ENCODE peak calls at places on chromosomes 13 and 19, in eight cellular contexts. One of them, this sample, is unnamed.

GRCh38 chr19:50779504-50780457 is 9.5 kb downstream of the GPR32 start:
- DNase-seq in dorsolateral prefrontal cortex: no peak
- DNase-seq in CD8-positive, alpha-beta T cell: no peak
- DNase-seq in heart left ventricle: no peak
- DNase-seq in astrocyte of the spinal cord: no peak
- DNase-seq in GM20000: no peak
- DNase-seq in cardiac fibroblast: no peak
- DNase-seq in endodermal cell: no peak
- DNase-seq in this sample: peak; percentile 20

GRCh38 chr13:30367296-30367695 is 55.0 kb upstream of the UBE2L5 start:
- DNase-seq in cardiac fibroblast: no peak
- DNase-seq in endodermal cell: no peak
- DNase-seq in GM20000: no peak
- DNase-seq in dorsolateral prefrontal cortex: no peak
- DNase-seq in CD8-positive, alpha-beta T cell: no peak
- DNase-seq in heart left ventricle: no peak
- DNase-seq in astrocyte of the spinal cord: no peak
- DNase-seq in this sample: no peak

GRCh38 chr19:16070366-16070990 is 5.8 kb upstream of the TPM4 start:
- DNase-seq in heart left ventricle: peak; percentile 59
- DNase-seq in endodermal cell: peak; percentile 37
- DNase-seq in dorsolateral prefrontal cortex: no peak
- DNase-seq in GM20000: peak; percentile 86
- DNase-seq in astrocyte of the spinal cord: no peak
- DNase-seq in cardiac fibroblast: no peak
- DNase-seq in CD8-positive, alpha-beta T cell: peak; percentile 90
- DNase-seq in this sample: peak; percentile 84

GRCh38 chr19:35908010-35908441 is at the start of gene TYROBP:
- DNase-seq in astrocyte of the spinal cord: no peak
- DNase-seq in heart left ventricle: peak; percentile 50
- DNase-seq in CD8-positive, alpha-beta T cell: no peak
- DNase-seq in GM20000: peak; percentile 9
- DNase-seq in dorsolateral prefrontal cortex: no peak
- DNase-seq in cardiac fibroblast: no peak
- DNase-seq in endodermal cell: no peak
- DNase-seq in this sample: peak; percentile 4

GRCh38 chr13:24613128-24613527 is 67.1 kb upstream of the ATP12A start:
- DNase-seq in CD8-positive, alpha-beta T cell: no peak
- DNase-seq in heart left ventricle: no peak
- DNase-seq in astrocyte of the spinal cord: no peak
- DNase-seq in cardiac fibroblast: no peak
- DNase-seq in dorsolateral prefrontal cortex: no peak
- DNase-seq in GM20000: no peak
- DNase-seq in endodermal cell: no peak
- DNase-seq in this sample: no peak

GRCh38 chr19:2208975-2209374 is 27.2 kb downstream of the PLEKHJ1 start:
- DNase-seq in GM20000: no peak
- DNase-seq in astrocyte of the spinal cord: no peak
- DNase-seq in heart left ventricle: no peak
- DNase-seq in cardiac fibroblast: no peak
- DNase-seq in endodermal cell: no peak
- DNase-seq in CD8-positive, alpha-beta T cell: no peak
- DNase-seq in dorsolateral prefrontal cortex: no peak
- DNase-seq in this sample: no peak

GRCh38 chr19:14369399-14370168 is 11.7 kb upstream of the ADGRE5 start:
- DNase-seq in GM20000: peak; percentile 40
- DNase-seq in cardiac fibroblast: peak; percentile 30
- DNase-seq in CD8-positive, alpha-beta T cell: peak; percentile 75
- DNase-seq in astrocyte of the spinal cord: peak; percentile 25
- DNase-seq in dorsolateral prefrontal cortex: no peak
- DNase-seq in endodermal cell: no peak
- DNase-seq in heart left ventricle: peak; percentile 49
- DNase-seq in this sample: peak; percentile 42

GRCh38 chr13:59750860-59751259 is 412.9 kb downstream of the DIAPH3 start:
- DNase-seq in cardiac fibroblast: peak; percentile 58
- DNase-seq in heart left ventricle: no peak
- DNase-seq in astrocyte of the spinal cord: peak; percentile 82
- DNase-seq in GM20000: no peak
- DNase-seq in endodermal cell: peak; percentile 86
- DNase-seq in dorsolateral prefrontal cortex: peak; percentile 71
- DNase-seq in CD8-positive, alpha-beta T cell: no peak
- DNase-seq in this sample: no peak

GRCh38 chr13:83780201-83780600 is 102.1 kb downstream of the SLITRK1 start:
- DNase-seq in cardiac fibroblast: peak; percentile 45
- DNase-seq in astrocyte of the spinal cord: peak; percentile 16
- DNase-seq in dorsolateral prefrontal cortex: no peak
- DNase-seq in heart left ventricle: no peak
- DNase-seq in GM20000: peak; percentile 2
- DNase-seq in endodermal cell: peak; percentile 64
- DNase-seq in CD8-positive, alpha-beta T cell: no peak
- DNase-seq in this sample: no peak

GRCh38 chr19:33715462-33715861 is 81.2 kb upstream of the KCTD15 start:
- DNase-seq in dorsolateral prefrontal cortex: no peak
- DNase-seq in CD8-positive, alpha-beta T cell: no peak
- DNase-seq in heart left ventricle: no peak
- DNase-seq in endodermal cell: peak; percentile 68
- DNase-seq in cardiac fibroblast: no peak
- DNase-seq in astrocyte of the spinal cord: no peak
- DNase-seq in GM20000: no peak
- DNase-seq in this sample: no peak

GRCh38 chr13:83716121-83716520 is 166.2 kb downstream of the SLITRK1 start:
- DNase-seq in CD8-positive, alpha-beta T cell: no peak
- DNase-seq in cardiac fibroblast: no peak
- DNase-seq in astrocyte of the spinal cord: peak; percentile 52
- DNase-seq in heart left ventricle: no peak
- DNase-seq in GM20000: no peak
- DNase-seq in dorsolateral prefrontal cortex: no peak
- DNase-seq in endodermal cell: no peak
- DNase-seq in this sample: no peak

GRCh38 chr19:16098416-16098768 is 13.3 kb upstream of the RAB8A start:
- DNase-seq in CD8-positive, alpha-beta T cell: no peak
- DNase-seq in GM20000: no peak
- DNase-seq in astrocyte of the spinal cord: no peak
- DNase-seq in endodermal cell: no peak
- DNase-seq in heart left ventricle: no peak
- DNase-seq in dorsolateral prefrontal cortex: no peak
- DNase-seq in cardiac fibroblast: no peak
- DNase-seq in this sample: no peak

GRCh38 chr13:109204252-109204651 is 574.8 kb downstream of the MYO16 start:
- DNase-seq in astrocyte of the spinal cord: no peak
- DNase-seq in cardiac fibroblast: peak; percentile 30
- DNase-seq in GM20000: no peak
- DNase-seq in heart left ventricle: no peak
- DNase-seq in CD8-positive, alpha-beta T cell: no peak
- DNase-seq in dorsolateral prefrontal cortex: no peak
- DNase-seq in endodermal cell: no peak
- DNase-seq in this sample: no peak

GRCh38 chr19:13979686-13980085 is 26.4 kb downstream of the RFX1 start:
- DNase-seq in cardiac fibroblast: no peak
- DNase-seq in astrocyte of the spinal cord: no peak
- DNase-seq in GM20000: no peak
- DNase-seq in heart left ventricle: no peak
- DNase-seq in CD8-positive, alpha-beta T cell: no peak
- DNase-seq in dorsolateral prefrontal cortex: no peak
- DNase-seq in endodermal cell: no peak
- DNase-seq in this sample: no peak

GRCh38 chr13:89584058-89584457 is 1763.4 kb upstream of the MIR17HG start:
- DNase-seq in cardiac fibroblast: no peak
- DNase-seq in heart left ventricle: no peak
- DNase-seq in endodermal cell: no peak
- DNase-seq in astrocyte of the spinal cord: peak; percentile 25
- DNase-seq in dorsolateral prefrontal cortex: no peak
- DNase-seq in GM20000: no peak
- DNase-seq in CD8-positive, alpha-beta T cell: no peak
- DNase-seq in this sample: no peak

GRCh38 chr13:110422913-110423688 is 116.0 kb downstream of the COL4A2 start:
- DNase-seq in GM20000: no peak
- DNase-seq in endodermal cell: no peak
- DNase-seq in astrocyte of the spinal cord: no peak
- DNase-seq in heart left ventricle: no peak
- DNase-seq in CD8-positive, alpha-beta T cell: no peak
- DNase-seq in dorsolateral prefrontal cortex: no peak
- DNase-seq in cardiac fibroblast: peak; percentile 84
- DNase-seq in this sample: no peak

DNA sequence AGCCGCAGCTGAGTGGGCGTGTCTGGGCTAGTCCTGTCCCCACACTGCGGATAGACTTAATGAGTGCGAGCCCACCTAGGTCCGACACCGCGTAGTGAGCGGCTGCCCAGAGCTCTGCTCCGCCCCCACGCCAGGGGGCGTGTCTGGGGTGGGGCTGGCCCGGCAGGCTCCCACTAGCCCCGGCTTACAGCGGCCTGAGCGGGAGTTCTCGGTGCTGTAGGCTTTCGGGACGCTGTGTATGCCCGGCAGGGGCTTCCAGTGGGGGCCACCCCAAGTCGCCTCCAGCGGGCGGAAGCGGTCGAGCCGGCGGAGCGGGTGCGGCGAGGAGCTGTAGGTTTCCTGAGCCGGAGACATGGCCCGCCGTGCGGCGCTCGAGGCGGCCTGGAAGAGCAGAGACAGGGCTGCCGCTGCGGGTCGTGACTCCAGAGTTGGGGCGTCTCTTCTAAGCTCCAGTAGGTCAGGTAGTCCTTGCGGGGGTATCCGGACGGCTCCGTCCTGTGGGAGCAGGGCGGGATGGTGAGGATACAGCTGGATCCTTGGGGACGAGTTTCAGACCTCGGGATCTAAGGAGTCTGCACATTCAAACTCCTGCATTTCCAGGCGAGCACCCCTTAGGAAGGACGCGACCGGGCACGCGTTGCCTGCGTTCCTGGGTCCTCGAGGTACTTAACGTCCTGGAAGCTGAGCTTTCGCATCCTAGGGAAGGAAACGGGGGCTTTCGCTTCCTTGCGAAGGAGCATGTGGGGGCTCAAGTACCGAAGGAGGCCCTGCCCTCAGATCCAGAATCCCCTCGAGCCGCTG is 1.2 kb downstream of the CGB7 start:
- DNase-seq in astrocyte of the spinal cord: peak; percentile 51
- DNase-seq in CD8-positive, alpha-beta T cell: peak; percentile 72
- DNase-seq in heart left ventricle: peak; percentile 61
- DNase-seq in GM20000: peak; percentile 89
- DNase-seq in cardiac fibroblast: peak; percentile 38
- DNase-seq in endodermal cell: peak; percentile 89
- DNase-seq in dorsolateral prefrontal cortex: no peak
- DNase-seq in this sample: peak; percentile 90
- TF ChIP-seq CTCF in astrocyte of the spinal cord: peak; percentile 39
- TF ChIP-seq CTCF in CD8-positive, alpha-beta T cell: no peak
- TF ChIP-seq CTCF in heart left ventricle: peak; percentile 37
- TF ChIP-seq CTCF in GM20000: no peak
- TF ChIP-seq CTCF in cardiac fibroblast: peak; percentile 19
- TF ChIP-seq CTCF in endodermal cell: peak; percentile 50
- TF ChIP-seq CTCF in dorsolateral prefrontal cortex: peak; percentile 31
- TF ChIP-seq CTCF in this sample: peak; percentile 14

DNA sequence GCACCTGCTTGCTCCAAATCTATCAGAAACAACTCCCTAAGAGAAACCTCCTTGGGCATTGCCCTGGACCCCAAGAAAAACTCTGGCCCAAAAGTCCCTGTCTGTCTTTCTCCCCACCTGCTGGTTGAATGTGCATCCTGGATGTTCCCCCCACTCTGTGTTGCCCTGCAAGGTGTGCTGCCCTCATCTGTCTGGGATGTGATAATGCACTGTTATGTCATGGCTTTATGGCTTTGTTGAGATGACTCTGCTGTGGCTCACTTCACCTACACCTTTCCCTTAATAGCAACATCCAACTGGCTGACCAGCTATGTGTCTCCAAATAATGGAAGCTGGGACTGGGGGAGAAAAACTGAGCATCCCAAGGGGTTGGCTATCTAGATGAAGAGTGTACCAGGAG is 2.6 kb downstream of the ZNF20 start:
- DNase-seq in CD8-positive, alpha-beta T cell: no peak
- DNase-seq in dorsolateral prefrontal cortex: no peak
- DNase-seq in cardiac fibroblast: no peak
- DNase-seq in endodermal cell: peak; percentile 41
- DNase-seq in GM20000: no peak
- DNase-seq in astrocyte of the spinal cord: no peak
- DNase-seq in heart left ventricle: no peak
- DNase-seq in this sample: no peak
- TF ChIP-seq CTCF in CD8-positive, alpha-beta T cell: peak; percentile 58
- TF ChIP-seq CTCF in dorsolateral prefrontal cortex: no peak
- TF ChIP-seq CTCF in cardiac fibroblast: peak; percentile 8
- TF ChIP-seq CTCF in endodermal cell: peak; percentile 38
- TF ChIP-seq CTCF in GM20000: no peak
- TF ChIP-seq CTCF in astrocyte of the spinal cord: no peak
- TF ChIP-seq CTCF in heart left ventricle: peak; percentile 37
- TF ChIP-seq CTCF in this sample: peak; percentile 80

GRCh38 chr19:58228584-58229254 is at the start of gene ZNF544:
- DNase-seq in CD8-positive, alpha-beta T cell: peak; percentile 78
- DNase-seq in GM20000: peak; percentile 89
- DNase-seq in heart left ventricle: peak; percentile 83
- DNase-seq in dorsolateral prefrontal cortex: peak; percentile 60
- DNase-seq in endodermal cell: peak; percentile 95
- DNase-seq in cardiac fibroblast: peak; percentile 75
- DNase-seq in astrocyte of the spinal cord: peak; percentile 78
- DNase-seq in this sample: peak; percentile 90
- TF ChIP-seq CTCF in CD8-positive, alpha-beta T cell: no peak
- TF ChIP-seq CTCF in GM20000: no peak
- TF ChIP-seq CTCF in heart left ventricle: no peak
- TF ChIP-seq CTCF in dorsolateral prefrontal cortex: no peak
- TF ChIP-seq CTCF in endodermal cell: no peak
- TF ChIP-seq CTCF in cardiac fibroblast: peak; percentile 29
- TF ChIP-seq CTCF in astrocyte of the spinal cord: peak; percentile 43
- TF ChIP-seq CTCF in this sample: no peak

DNA sequence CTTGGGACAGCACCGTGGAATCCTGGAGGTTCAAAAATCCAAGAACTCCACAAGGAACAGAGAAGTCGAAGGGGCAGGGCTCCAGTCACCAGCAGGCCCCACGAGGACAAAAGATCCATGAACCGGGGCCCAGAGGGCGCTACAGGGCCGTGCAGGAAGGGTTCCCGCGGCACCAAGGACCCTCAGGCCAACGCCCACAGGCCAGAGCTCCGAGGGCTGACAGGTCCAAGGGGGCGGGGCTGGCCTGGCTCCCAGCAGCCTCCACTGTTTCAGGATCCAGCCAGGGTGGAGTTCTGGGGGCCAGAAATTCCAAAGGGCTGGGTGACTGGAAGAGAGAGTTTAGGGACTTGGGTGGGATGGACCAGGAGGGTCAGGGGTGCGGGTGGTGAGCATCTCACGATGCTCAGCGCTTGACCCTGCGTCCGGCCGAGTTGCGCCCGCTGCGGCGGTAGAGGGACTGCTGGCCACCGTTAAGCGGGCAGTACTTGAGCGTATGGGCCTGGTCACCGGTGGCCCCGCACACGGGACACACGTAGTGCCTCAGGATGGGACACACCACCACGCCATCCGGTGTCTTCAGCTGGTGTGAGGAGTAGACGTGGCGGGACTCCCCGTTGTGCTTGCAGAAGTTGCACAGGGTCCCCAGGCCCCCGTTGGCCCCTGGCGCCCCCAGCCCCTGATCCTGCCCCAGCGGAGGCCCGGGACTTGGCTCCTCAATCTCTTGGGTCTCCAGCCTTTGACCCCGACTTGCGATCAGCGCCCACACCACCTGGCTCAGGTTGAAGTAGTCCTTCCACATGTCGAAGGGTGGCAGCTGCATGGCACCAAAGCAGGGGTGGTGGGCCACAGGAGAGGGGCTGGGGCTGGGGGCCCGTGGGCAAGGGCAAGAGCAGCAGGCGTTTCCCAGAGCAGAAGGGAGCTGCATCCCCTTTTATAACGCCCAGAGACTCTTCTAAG is at the start of gene NANOS2:
- DNase-seq in heart left ventricle: peak; percentile 34
- DNase-seq in endodermal cell: peak; percentile 95
- DNase-seq in dorsolateral prefrontal cortex: no peak
- DNase-seq in cardiac fibroblast: peak; percentile 25
- DNase-seq in CD8-positive, alpha-beta T cell: no peak
- DNase-seq in GM20000: no peak
- DNase-seq in astrocyte of the spinal cord: no peak
- DNase-seq in this sample: no peak
- TF ChIP-seq CTCF in heart left ventricle: no peak
- TF ChIP-seq CTCF in endodermal cell: peak; percentile 84
- TF ChIP-seq CTCF in dorsolateral prefrontal cortex: peak; percentile 26
- TF ChIP-seq CTCF in cardiac fibroblast: peak; percentile 12
- TF ChIP-seq CTCF in CD8-positive, alpha-beta T cell: no peak
- TF ChIP-seq CTCF in GM20000: no peak
- TF ChIP-seq CTCF in astrocyte of the spinal cord: peak; percentile 17
- TF ChIP-seq CTCF in this sample: peak; percentile 25

This sample was measured in GM13977.